ENCODE peak calls at places on chromosomes 12 and 14, in nine cellular contexts. B, L, M, J, Y, F, K, W and X are unnamed samples.

GRCh38 chr14:23648764-23649460 is 12.7 kb downstream of the DHRS2 start:
- DNase-seq in J (no peak), W (no peak), B (no peak), F (no peak), Y (no peak), L (no peak), M (no peak), K (no peak), X (no peak)

GRCh38 chr14:61388173-61388975 is 67.0 kb downstream of the PRKCH start:
- DNase-seq in F (peak), J (peak), K (peak), B (no peak), W (no peak), L (no peak), Y (peak), M (no peak), X (no peak)

GRCh38 chr12:50222275-50222783 is 55.2 kb upstream of the CERS5 start:
- DNase-seq in L (peak), M (no peak), J (no peak), B (peak), Y (peak), F (no peak), W (no peak), K (peak), X (peak)

GRCh38 chr12:116520801-116521471 is 38.2 kb upstream of the MAP1LC3B2 start:
- DNase-seq in K (peak), M (no peak), L (peak), J (no peak), W (no peak), B (no peak), Y (no peak), F (no peak), X (no peak)

GRCh38 chr12:23815810-23816209 is 133.7 kb downstream of the SOX5 start:
- DNase-seq in M (no peak), Y (no peak), W (no peak), F (no peak), L (no peak), J (no peak), K (no peak), B (no peak), X (no peak)

GRCh38 chr12:32549675-32550079 is 129.4 kb upstream of the DNM1L start:
- DNase-seq in K (peak), B (no peak), F (no peak), L (peak), Y (no peak), J (no peak), M (no peak), W (no peak), X (peak)

GRCh38 chr12:101490286-101490920 is 15.3 kb downstream of the SPIC start:
- DNase-seq in B (no peak), W (no peak), Y (no peak), K (no peak), F (peak), M (no peak), L (peak), J (no peak), X (peak)

GRCh38 chr14:105382343-105383082 is 15.8 kb upstream of the TEX22 start:
- DNase-seq in J (no peak), W (no peak), K (no peak), B (no peak), Y (no peak), F (no peak), M (no peak), L (no peak), X (no peak)

GRCh38 chr14:100408350-100409015 is 85.3 kb downstream of the SLC25A47 start:
- DNase-seq in B (no peak), W (no peak), Y (no peak), J (no peak), M (peak), F (no peak), L (no peak), K (no peak), X (no peak)

GRCh38 chr12:109621864-109622485 is 48.4 kb downstream of the MVK start:
- DNase-seq in B (no peak), L (no peak), J (no peak), M (no peak), Y (no peak), F (peak), W (no peak), K (no peak), X (no peak)

GRCh38 chr12:123401753-123402683 is 18.1 kb downstream of the KMT5A start:
- DNase-seq in F (no peak), L (no peak), J (no peak), W (no peak), K (no peak), B (no peak), M (no peak), Y (no peak), X (no peak)

GRCh38 chr12:6405963-6406362 is 22.0 kb downstream of the LTBR start:
- DNase-seq in K (no peak), Y (no peak), F (no peak), M (no peak), J (no peak), L (no peak), W (no peak), B (no peak), X (no peak)

GRCh38 chr12:716506-716905 is 35.9 kb upstream of the WNK1 start:
- DNase-seq in J (no peak), B (no peak), L (no peak), Y (no peak), W (no peak), F (no peak), K (no peak), M (no peak), X (no peak)

GRCh38 chr14:72894623-72895378 is 900 bp upstream of the DPF3 start:
- DNase-seq in J (no peak), B (no peak), Y (no peak), F (no peak), W (peak), M (no peak), L (peak), K (no peak), X (no peak)

GRCh38 chr12:14239350-14239934 is 126.0 kb upstream of the ATF7IP start:
- DNase-seq in J (no peak), W (no peak), B (no peak), M (no peak), Y (no peak), L (no peak), K (peak), F (no peak), X (no peak)